ENCODE peak calls at places on chromosomes 1 and 21, in ten cellular contexts. W is AG04450, Q is testis, E is uterus, A is pancreas, B is HFFc6, G is A549, M is cardiac muscle cell, Z is WTC11, U is neural crest cell. O is an unnamed sample.

GRCh38 chr1:32900956-32901822 is at the start of gene TMEM54:
- DNase-seq in A (peak; percentile 70), Q (peak; percentile 42), Z (peak; percentile 45), M (no peak), W (no peak), B (no peak), U (no peak), E (peak; percentile 70), G (no peak), O (peak; percentile 81)

GRCh38 chr1:21344750-21345443 is 54.6 kb upstream of the ECE1 start:
- DNase-seq in G (no peak), W (no peak), E (no peak), Q (no peak), Z (peak; percentile 40), M (no peak), A (no peak), U (no peak), B (no peak), O (no peak)

GRCh38 chr1:33599516-33600115 is 127.2 kb downstream of the ZSCAN20 start:
- DNase-seq in Q (no peak), G (no peak), W (no peak), B (no peak), U (no peak), E (no peak), A (peak; percentile 89), Z (no peak), M (no peak), O (no peak)

GRCh38 chr1:25055045-25055780 is 125.1 kb upstream of the RUNX3 start:
- DNase-seq in B (no peak), Z (no peak), W (no peak), U (no peak), Q (no peak), E (no peak), M (no peak), G (no peak), A (no peak), O (no peak)

GRCh38 chr1:9241891-9242290 is 7.3 kb downstream of the H6PD start:
- DNase-seq in E (no peak), Z (no peak), G (no peak), M (no peak), W (no peak), Q (no peak), U (no peak), A (no peak), B (no peak), O (no peak)

GRCh38 chr1:221788466-221788865 is 46.6 kb upstream of the DUSP10 start:
- DNase-seq in U (no peak), G (no peak), A (no peak), Z (no peak), B (no peak), Q (no peak), M (no peak), E (no peak), W (no peak), O (no peak)

GRCh38 chr1:32743380-32744062 is 41.0 kb upstream of the SYNC start:
- DNase-seq in E (no peak), Q (no peak), M (no peak), B (no peak), Z (no peak), G (no peak), A (no peak), U (no peak), W (no peak), O (no peak)

GRCh38 chr1:63004868-63005267 is 220.9 kb downstream of the ATG4C start:
- DNase-seq in Z (peak; percentile 37), G (peak; percentile 2), M (peak; percentile 45), U (no peak), W (no peak), B (no peak), Q (peak; percentile 16), E (no peak), A (no peak), O (no peak)

GRCh38 chr1:235943581-235944114 is 76.9 kb upstream of the LYST start:
- DNase-seq in E (no peak), B (peak; percentile 94), W (peak; percentile 96), Q (no peak), A (no peak), M (peak; percentile 88), G (peak; percentile 14), Z (no peak), U (no peak), O (no peak)

GRCh38 chr1:172719694-172720138 is 60.8 kb downstream of the FASLG start:
- DNase-seq in W (no peak), G (peak; percentile 54), U (no peak), Q (no peak), E (no peak), Z (no peak), A (no peak), B (peak; percentile 49), M (peak; percentile 69), O (no peak)

GRCh38 chr1:2214541-2215241 is 13.4 kb upstream of the SKI start:
- DNase-seq in M (no peak), E (peak; percentile 70), G (no peak), W (no peak), A (no peak), Z (no peak), Q (no peak), B (no peak), U (no peak), O (no peak)

GRCh38 chr1:42944207-42944928 is 14.3 kb downstream of the SLC2A1 start:
- DNase-seq in W (no peak), A (peak; percentile 73), Q (peak; percentile 90), E (no peak), M (no peak), U (no peak), B (no peak), G (no peak), Z (no peak), O (peak; percentile 70)

GRCh38 chr1:101002551-101002950 is 23.0 kb downstream of the DPH5 start:
- DNase-seq in G (no peak), A (no peak), E (no peak), M (peak; percentile 18), U (no peak), B (peak; percentile 59), Q (no peak), Z (no peak), W (no peak), O (no peak)

DNA sequence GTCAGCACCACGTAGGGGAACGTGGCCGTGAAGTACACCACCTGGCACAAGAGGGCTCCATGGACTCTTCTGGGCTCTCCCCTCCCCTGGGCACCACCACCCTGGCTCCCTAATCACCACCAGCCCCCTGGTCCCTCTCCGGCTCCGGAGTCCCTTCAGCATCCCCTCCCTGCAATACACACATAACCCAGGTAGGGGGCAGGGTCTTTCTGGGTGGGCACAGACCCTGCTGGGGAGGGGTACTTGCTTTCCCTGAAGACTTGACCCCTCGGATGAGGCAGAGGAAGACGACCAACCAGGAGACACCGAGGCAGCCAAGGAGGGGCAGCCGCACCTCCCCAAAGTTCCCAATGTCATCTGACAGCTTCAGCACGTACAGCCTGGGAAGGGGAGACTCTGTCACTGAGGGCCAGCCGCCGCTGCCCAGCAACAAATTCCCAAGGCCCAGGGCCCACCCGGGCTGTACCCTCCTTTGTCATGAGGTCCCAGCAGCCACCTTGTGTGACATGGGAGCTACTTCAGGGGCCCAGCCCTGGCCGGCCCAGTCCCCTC is 11.3 kb downstream of the CCDC24 start:
- DNase-seq in M (no peak), Z (peak; percentile 40), G (no peak), U (no peak), B (no peak), Q (no peak), A (no peak), E (no peak), W (no peak), O (no peak)
- TF ChIP-seq CTCF in M (peak; percentile 22), Z (peak; percentile 62), G (no peak), U (peak; percentile 44), B (peak; percentile 63), Q (no peak), A (no peak), E (no peak), W (peak; percentile 24), O (no peak)

DNA sequence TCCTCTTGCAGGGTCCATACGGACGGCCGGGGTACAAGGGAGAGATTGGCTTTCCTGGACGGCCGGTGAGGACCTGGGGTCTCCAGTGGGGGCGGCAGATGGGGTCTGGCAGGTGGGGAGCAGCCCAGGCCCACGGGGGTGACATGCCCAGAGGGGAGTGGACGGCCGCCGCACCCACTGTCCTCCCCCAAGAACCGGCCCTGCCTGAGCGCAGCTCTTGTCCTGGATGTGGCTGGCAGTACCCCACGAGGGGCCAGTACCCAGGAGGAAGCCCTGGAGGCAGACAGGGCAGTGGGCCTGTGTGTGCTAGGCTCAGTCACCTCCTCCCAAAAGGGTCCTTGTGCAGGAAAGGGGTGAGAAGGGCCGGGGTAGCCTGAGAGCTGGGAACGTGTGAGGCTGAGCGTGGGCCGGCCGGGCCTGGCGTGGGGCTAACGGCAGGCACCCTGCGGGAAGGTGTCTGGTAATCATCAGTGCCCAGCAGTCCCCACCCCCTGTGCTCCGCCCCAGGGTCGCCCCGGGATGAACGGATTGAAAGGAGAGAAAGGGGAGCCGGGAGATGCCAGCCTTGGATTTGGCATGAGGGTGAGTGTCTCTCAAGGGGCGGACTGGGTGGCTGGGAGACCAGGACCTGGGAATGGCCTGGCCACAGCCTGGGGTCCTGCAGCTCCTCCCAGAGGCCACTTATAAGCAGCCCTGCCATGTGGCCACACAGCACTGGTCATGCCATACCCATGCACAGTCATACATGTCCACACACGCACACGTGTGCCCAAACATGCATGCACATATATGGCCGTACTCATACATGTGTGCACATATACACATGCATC is 47.2 kb downstream of the SLC19A1 start:
- DNase-seq in W (no peak), U (no peak), Q (no peak), M (no peak), Z (no peak), G (no peak), E (no peak), A (no peak), B (no peak), O (no peak)
- TF ChIP-seq CTCF in W (no peak), U (no peak), Q (no peak), M (no peak), Z (no peak), G (no peak), E (no peak), A (no peak), B (no peak), O (no peak)

DNA sequence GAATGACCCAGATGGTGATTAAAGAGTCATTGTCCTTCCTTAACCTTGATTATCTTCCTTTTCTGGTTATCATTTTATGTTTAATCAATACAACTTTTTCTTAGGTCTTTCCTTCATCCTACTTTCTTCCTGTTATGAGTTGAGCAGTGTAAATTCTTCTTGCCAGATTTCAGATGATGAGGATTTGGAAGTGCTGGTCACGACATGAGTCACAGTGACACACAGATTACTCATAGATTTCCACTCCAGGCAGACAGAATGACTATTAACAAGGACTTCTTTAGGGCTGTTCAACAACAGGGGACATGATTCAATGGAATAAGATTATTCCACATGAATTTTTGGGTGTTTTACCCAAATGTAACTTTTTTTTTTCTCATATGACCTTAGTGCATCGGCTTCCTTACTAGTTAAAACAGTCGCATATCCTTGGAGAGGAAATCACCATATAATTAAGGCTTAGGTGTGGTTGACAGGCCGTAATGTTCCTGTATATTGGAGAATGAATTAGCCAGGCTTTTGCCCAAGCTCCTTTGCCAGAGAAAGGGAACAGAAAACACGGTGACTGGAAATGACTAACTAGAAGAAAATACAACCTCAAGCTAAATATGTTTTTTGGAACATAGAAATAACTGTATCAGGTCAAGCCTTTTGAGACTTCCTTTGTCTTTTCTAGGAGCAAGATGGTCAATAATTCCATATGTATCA is 44.2 kb downstream of the PRRX1 start:
- DNase-seq in U (no peak), W (peak; percentile 78), A (no peak), Q (no peak), Z (no peak), E (no peak), M (peak; percentile 87), B (peak; percentile 98), G (peak; percentile 60), O (no peak)
- TF ChIP-seq CTCF in U (no peak), W (no peak), A (no peak), Q (no peak), Z (no peak), E (no peak), M (no peak), B (no peak), G (no peak), O (no peak)

GRCh38 chr21:44273046-44273445 is 11.3 kb upstream of the DNMT3L start:
- DNase-seq in G (no peak), B (no peak), E (no peak), Z (no peak), U (no peak), A (no peak), M (no peak), Q (no peak), W (no peak), O (no peak)
- TF ChIP-seq CTCF in G (no peak), B (no peak), E (no peak), Z (no peak), U (no peak), A (no peak), M (no peak), Q (no peak), W (no peak), O (no peak)